ENCODE peak calls at places on chromosome 13, in five cellular contexts. T is right lobe of liver, S is GM03348, V is heart right ventricle, H is pancreas. N is an unnamed sample.

GRCh38 chr13:34722931-34723330 is 219.1 kb upstream of the NBEA start:
- DNase-seq in T (no peak), S (no peak), V (no peak), H (no peak), N (no peak)

GRCh38 chr13:51726446-51727185 is 77.3 kb downstream of the DHRS12 start:
- DNase-seq in T (no peak), S (peak; percentile 13), V (no peak), H (no peak), N (no peak)

GRCh38 chr13:38535271-38535670 is 151.6 kb upstream of the FREM2 start:
- DNase-seq in T (no peak), S (no peak), V (no peak), H (no peak), N (no peak)

GRCh38 chr13:32829676-32830091 is 186.5 kb upstream of the KL start:
- DNase-seq in T (no peak), S (peak; percentile 37), V (no peak), H (no peak), N (no peak)

GRCh38 chr13:109687559-109688448 is 98.6 kb downstream of the IRS2 start:
- DNase-seq in T (peak; percentile 73), S (no peak), V (no peak), H (no peak), N (no peak)

GRCh38 chr13:49300716-49301589 is 53.2 kb downstream of the CDADC1 start:
- DNase-seq in T (no peak), S (peak; percentile 84), V (no peak), H (no peak), N (peak; percentile 57)

GRCh38 chr13:79937311-79938243 is 403.3 kb downstream of the SPRY2 start:
- DNase-seq in T (no peak), S (no peak), V (no peak), H (no peak), N (no peak)

GRCh38 chr13:75446874-75447273 is 35.1 kb downstream of the TBC1D4 start:
- DNase-seq in T (no peak), S (no peak), V (no peak), H (no peak), N (no peak)

GRCh38 chr13:35856084-35856483 is 275.1 kb downstream of the DCLK1 start:
- DNase-seq in T (no peak), S (no peak), V (no peak), H (no peak), N (no peak)

N was measured in lower lobe of right lung.